ENCODE peak calls at places on chromosomes 7 and 10, in nine cellular contexts. Q, A, R, Y, T, V, U, K and I are unnamed samples.

GRCh38 chr10:60524541-60524940 is 134.9 kb upstream of the ANK3 start:
- DNase-seq in Q (peak), A (no peak), R (peak), Y (no peak), T (peak), V (no peak), U (no peak), K (peak), I (peak)

GRCh38 chr10:118820326-118821116 is 65.8 kb upstream of the CACUL1 start:
- DNase-seq in Q (no peak), A (no peak), R (no peak), Y (no peak), T (no peak), V (no peak), U (no peak), K (no peak), I (no peak)

GRCh38 chr10:11787374-11787773 is 35.8 kb upstream of the PROSER2 start:
- DNase-seq in Q (no peak), A (no peak), R (no peak), Y (no peak), T (no peak), V (no peak), U (no peak), K (no peak), I (no peak)

GRCh38 chr7:2040893-2041270 is 191.9 kb downstream of the MAD1L1 start:
- DNase-seq in Q (no peak), A (no peak), R (no peak), Y (no peak), T (no peak), V (peak), U (no peak), K (no peak), I (no peak)

GRCh38 chr10:32060372-32060771 is 4.1 kb upstream of the KIF5B start:
- DNase-seq in Q (peak), A (no peak), R (no peak), Y (no peak), T (no peak), V (no peak), U (no peak), K (no peak), I (no peak)

GRCh38 chr7:75993689-75994387 is 557 bp downstream of the TMEM120A start:
- DNase-seq in Q (peak), A (peak), R (peak), Y (no peak), T (peak), V (peak), U (peak), K (peak), I (peak)

GRCh38 chr10:88989824-88990527 is 622 bp upstream of the FAS start:
- DNase-seq in Q (peak), A (no peak), R (peak), Y (no peak), T (peak), V (no peak), U (no peak), K (peak), I (peak)

GRCh38 chr7:51011710-51012350 is 229.1 kb upstream of the GRB10 start:
- DNase-seq in Q (no peak), A (no peak), R (no peak), Y (no peak), T (peak), V (no peak), U (no peak), K (no peak), I (no peak)

GRCh38 chr10:13971586-13972475 is 358.9 kb downstream of the FRMD4A start:
- DNase-seq in Q (no peak), A (no peak), R (peak), Y (no peak), T (peak), V (no peak), U (no peak), K (peak), I (peak)

GRCh38 chr10:103872137-103872933 is 17.0 kb upstream of the SH3PXD2A start:
- DNase-seq in Q (no peak), A (no peak), R (peak), Y (no peak), T (no peak), V (peak), U (no peak), K (no peak), I (no peak)

GRCh38 chr7:23468721-23469149 is 1.6 kb downstream of the IGF2BP3 start:
- DNase-seq in Q (no peak), A (no peak), R (no peak), Y (no peak), T (no peak), V (no peak), U (no peak), K (no peak), I (no peak)

GRCh38 chr10:95374597-95375209 is 83.9 kb upstream of the PDLIM1 start:
- DNase-seq in Q (peak), A (peak), R (peak), Y (no peak), T (peak), V (peak), U (peak), K (peak), I (peak)

GRCh38 chr10:118963341-118963740 is 66.2 kb upstream of the NANOS1 start:
- DNase-seq in Q (no peak), A (no peak), R (no peak), Y (no peak), T (no peak), V (no peak), U (no peak), K (no peak), I (no peak)

GRCh38 chr7:4226166-4226857 is 455.8 kb upstream of the FOXK1 start:
- DNase-seq in Q (peak), A (no peak), R (no peak), Y (no peak), T (no peak), V (no peak), U (no peak), K (no peak), I (no peak)

GRCh38 chr7:151312831-151313809 is 28.5 kb upstream of the NUB1 start:
- DNase-seq in Q (no peak), A (no peak), R (no peak), Y (no peak), T (no peak), V (no peak), U (no peak), K (no peak), I (no peak)

GRCh38 chr10:15254808-15255655 is 86.5 kb upstream of the NMT2 start:
- DNase-seq in Q (peak), A (peak), R (no peak), Y (no peak), T (no peak), V (no peak), U (no peak), K (no peak), I (no peak)

GRCh38 chr7:140640060-140640611 is 477 bp downstream of the DENND2A start:
- DNase-seq in Q (peak), A (no peak), R (peak), Y (no peak), T (peak), V (peak), U (peak), K (peak), I (no peak)

GRCh38 chr10:97713351-97713827 is at the start of gene MARVELD1:
- DNase-seq in Q (peak), A (no peak), R (peak), Y (no peak), T (peak), V (peak), U (peak), K (peak), I (no peak)

GRCh38 chr7:43584200-43584586 is 1.3 kb downstream of the STK17A start:
- DNase-seq in Q (peak), A (peak), R (peak), Y (no peak), T (peak), V (peak), U (no peak), K (peak), I (no peak)

GRCh38 chr7:148503900-148504487 is 86.6 kb upstream of the C7orf33 start:
- DNase-seq in Q (peak), A (peak), R (peak), Y (no peak), T (peak), V (no peak), U (no peak), K (peak), I (peak)

GRCh38 chr10:106185991-106186390 is 978.5 kb downstream of the SORCS1 start:
- DNase-seq in Q (no peak), A (no peak), R (peak), Y (no peak), T (no peak), V (no peak), U (no peak), K (peak), I (no peak)

DNA sequence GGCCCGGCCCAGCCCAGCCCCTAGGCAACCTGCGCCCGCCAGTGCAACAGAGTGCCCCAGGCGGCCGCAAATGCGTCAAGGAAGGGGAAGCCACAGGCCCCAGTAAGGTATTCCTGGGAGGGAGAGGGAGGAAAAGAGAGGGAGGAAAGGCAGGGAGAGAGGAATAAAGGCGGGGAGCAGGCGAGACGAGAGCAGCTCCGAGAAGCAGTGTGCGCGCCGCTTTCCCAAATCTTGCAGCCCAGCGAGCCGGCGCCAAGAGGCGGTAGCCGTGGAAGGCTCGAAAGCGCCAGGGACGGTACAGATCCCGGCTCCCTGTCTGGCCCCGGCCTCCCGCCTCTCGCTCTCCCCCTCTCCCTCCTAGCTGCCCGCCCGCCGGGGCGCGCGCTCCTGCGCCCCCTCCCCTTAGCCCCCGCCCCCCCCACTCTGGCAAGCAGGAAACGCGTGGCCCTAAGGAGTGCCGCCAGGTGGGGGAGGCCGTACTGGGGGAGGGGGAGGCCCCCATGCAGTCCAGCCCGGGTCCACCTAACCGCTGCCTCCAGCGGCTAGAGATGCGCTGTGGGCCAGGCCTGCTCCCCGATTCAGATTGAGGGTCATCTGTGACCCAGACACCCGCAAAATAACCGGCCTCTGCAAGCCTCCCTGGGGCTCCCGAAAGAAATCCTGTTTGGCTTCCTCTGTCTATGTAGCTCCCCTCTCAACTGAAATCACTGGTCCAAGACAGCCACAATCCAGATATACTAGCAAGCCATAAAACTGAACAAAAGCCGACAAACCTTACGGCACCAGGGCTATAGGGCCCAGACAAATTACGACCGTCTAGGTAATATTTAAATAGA is 4.2 kb downstream of the HOXA10 start:
- DNase-seq in Q (no peak), A (no peak), R (no peak), Y (no peak), T (no peak), V (no peak), U (peak), K (no peak), I (no peak)
- H3K4me3 ChIP-seq in Q (no peak), A (no peak), R (no peak), Y (peak), T (peak), V (peak), U (no peak), K (no peak), I (no peak)

DNA sequence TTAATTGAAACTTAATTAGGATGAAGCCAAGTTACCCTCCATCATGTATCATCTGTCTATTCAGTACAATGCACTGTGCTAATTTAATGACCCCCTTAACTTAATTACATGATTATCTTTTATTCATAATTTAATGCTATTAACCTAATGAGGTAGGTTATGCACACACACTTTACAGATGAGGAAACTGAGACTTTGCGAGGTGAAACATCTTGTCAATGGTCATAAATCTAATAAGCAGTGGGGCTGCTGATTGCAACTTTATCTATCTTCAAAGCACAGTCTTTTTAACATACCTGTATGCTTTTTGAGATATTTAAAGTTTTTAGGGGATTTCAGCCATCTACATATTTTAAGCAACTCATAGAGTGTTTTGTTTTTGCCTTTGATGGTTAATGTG is 547 bp downstream of the MACC1 start:
- DNase-seq in Q (no peak), A (no peak), R (no peak), Y (no peak), T (no peak), V (no peak), U (no peak), K (no peak), I (no peak)
- H3K4me3 ChIP-seq in Q (peak), A (peak), R (no peak), Y (peak), T (no peak), V (no peak), U (no peak), K (no peak), I (no peak)

GRCh38 chr7:42348627-42349026 is 111.6 kb upstream of the GLI3 start:
- DNase-seq in Q (no peak), A (no peak), R (no peak), Y (no peak), T (no peak), V (no peak), U (no peak), K (no peak), I (no peak)
- H3K4me3 ChIP-seq in Q (no peak), A (no peak), R (no peak), Y (no peak), T (no peak), V (no peak), U (no peak), K (no peak), I (no peak)

DNA sequence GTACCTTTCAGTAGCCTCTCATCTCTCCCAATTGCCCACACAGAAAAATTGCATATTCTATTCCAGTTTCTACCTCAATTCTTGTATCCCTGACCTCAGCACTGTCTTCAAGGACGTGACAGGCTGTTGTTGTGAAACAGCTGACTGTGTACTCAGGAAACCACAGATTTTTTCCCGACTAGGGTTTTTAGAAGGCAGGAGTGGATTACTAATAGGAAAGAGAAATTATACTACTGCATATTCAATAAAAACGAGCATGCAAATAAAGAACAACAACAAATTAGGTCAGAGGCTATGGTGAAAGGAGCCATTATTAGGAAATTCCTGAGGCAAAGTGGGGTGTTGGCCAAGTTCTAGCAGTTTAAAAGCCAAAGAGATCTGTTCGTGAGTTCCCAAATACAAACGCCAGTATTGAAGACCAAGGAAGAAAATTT is 93.4 kb downstream of the DOCK4 start:
- DNase-seq in Q (peak), A (no peak), R (peak), Y (no peak), T (peak), V (no peak), U (no peak), K (peak), I (peak)
- H3K4me3 ChIP-seq in Q (no peak), A (no peak), R (no peak), Y (no peak), T (no peak), V (no peak), U (peak), K (peak), I (no peak)

GRCh38 chr10:2850202-2850601 is 217.1 kb upstream of the PFKP start:
- DNase-seq in Q (no peak), A (no peak), R (no peak), Y (no peak), T (no peak), V (no peak), U (no peak), K (no peak), I (no peak)
- H3K4me3 ChIP-seq in Q (no peak), A (no peak), R (no peak), Y (no peak), T (no peak), V (no peak), U (no peak), K (no peak), I (no peak)

GRCh38 chr10:72693599-72693915 is 1.6 kb downstream of the MCU start:
- DNase-seq in Q (no peak), A (no peak), R (no peak), Y (no peak), T (no peak), V (no peak), U (no peak), K (no peak), I (no peak)

GRCh38 chr10:72692897-72693598 is 1.1 kb downstream of the MCU start:
- DNase-seq in Q (peak), A (peak), R (peak), Y (no peak), T (peak), V (no peak), U (no peak), K (peak), I (no peak)

GRCh38 chr10:72695496-72695895 is 3.6 kb downstream of the MCU start:
- DNase-seq in Q (no peak), A (no peak), R (no peak), Y (no peak), T (no peak), V (no peak), U (no peak), K (no peak), I (no peak)

GRCh38 chr10:72692057-72692891 is at the start of gene MCU:
- DNase-seq in Q (peak), A (peak), R (peak), Y (peak), T (peak), V (peak), U (peak), K (peak), I (peak)

GRCh38 chr10:72694476-72695369 is 2.8 kb downstream of the MCU start:
- DNase-seq in Q (peak), A (peak), R (peak), Y (no peak), T (peak), V (no peak), U (no peak), K (peak), I (no peak)
- H3K4me3 ChIP-seq in Q (peak), A (peak), R (no peak), Y (peak), T (no peak), V (peak), U (no peak), K (no peak), I (no peak)

GRCh38 chr7:55558962-55559920 is 13.1 kb downstream of the VOPP1 start:
- DNase-seq in Q (no peak), A (no peak), R (no peak), Y (no peak), T (no peak), V (no peak), U (no peak), K (no peak), I (no peak)
- H3K4me3 ChIP-seq in Q (no peak), A (no peak), R (no peak), Y (no peak), T (no peak), V (no peak), U (no peak), K (no peak), I (no peak)

GRCh38 chr10:3142146-3142875 is 30.3 kb downstream of the PITRM1 start:
- DNase-seq in Q (no peak), A (no peak), R (no peak), Y (no peak), T (no peak), V (no peak), U (no peak), K (no peak), I (no peak)

GRCh38 chr10:3137958-3138726 is 34.4 kb downstream of the PITRM1 start:
- DNase-seq in Q (no peak), A (no peak), R (no peak), Y (no peak), T (no peak), V (no peak), U (no peak), K (no peak), I (no peak)

GRCh38 chr10:3141361-3142005 is 31.1 kb downstream of the PITRM1 start:
- DNase-seq in Q (no peak), A (no peak), R (peak), Y (no peak), T (peak), V (no peak), U (no peak), K (peak), I (no peak)

GRCh38 chr10:3139135-3139910 is 33.3 kb downstream of the PITRM1 start:
- DNase-seq in Q (no peak), A (no peak), R (no peak), Y (no peak), T (no peak), V (no peak), U (no peak), K (no peak), I (no peak)

DNA sequence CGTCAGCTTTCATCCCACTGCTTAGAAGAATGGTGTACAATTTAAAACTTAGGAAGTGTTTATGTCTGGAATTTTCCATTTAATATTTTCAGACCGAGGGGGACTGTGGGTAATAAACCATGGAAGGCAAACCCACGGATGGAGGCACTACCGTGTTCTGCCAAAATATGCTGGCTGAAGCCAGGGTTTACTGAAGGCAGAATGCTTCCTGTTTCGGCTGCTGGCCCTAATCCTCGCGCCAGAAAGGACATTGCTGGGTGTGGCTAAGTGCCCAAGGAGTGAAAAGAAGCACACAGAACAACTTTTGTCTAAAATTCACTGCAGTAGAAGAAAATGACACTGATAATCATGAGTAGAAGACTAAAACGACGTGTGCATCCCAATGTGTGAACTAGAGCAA is 32.3 kb downstream of the PITRM1 start:
- DNase-seq in Q (no peak), A (no peak), R (no peak), Y (no peak), T (no peak), V (no peak), U (no peak), K (peak), I (no peak)
- H3K4me3 ChIP-seq in Q (no peak), A (no peak), R (no peak), Y (no peak), T (no peak), V (no peak), U (no peak), K (no peak), I (no peak)

GRCh38 chr10:125061557-125062243 is 98.7 kb downstream of the CTBP2 start:
- DNase-seq in Q (peak), A (no peak), R (no peak), Y (no peak), T (no peak), V (no peak), U (no peak), K (no peak), I (no peak)

GRCh38 chr10:125060851-125061556 is 99.4 kb downstream of the CTBP2 start:
- DNase-seq in Q (peak), A (peak), R (peak), Y (no peak), T (peak), V (peak), U (peak), K (peak), I (peak)

GRCh38 chr10:125062244-125063208 is 97.8 kb downstream of the CTBP2 start:
- DNase-seq in Q (no peak), A (no peak), R (no peak), Y (no peak), T (no peak), V (peak), U (peak), K (peak), I (no peak)

GRCh38 chr10:125060038-125060437 is 100.3 kb downstream of the CTBP2 start:
- DNase-seq in Q (no peak), A (no peak), R (peak), Y (no peak), T (peak), V (no peak), U (no peak), K (peak), I (no peak)

GRCh38 chr10:125060486-125060850 is 99.9 kb downstream of the CTBP2 start:
- DNase-seq in Q (no peak), A (no peak), R (peak), Y (no peak), T (peak), V (no peak), U (no peak), K (peak), I (no peak)
- H3K4me3 ChIP-seq in Q (no peak), A (no peak), R (no peak), Y (peak), T (no peak), V (peak), U (peak), K (no peak), I (no peak)